ENCODE peak calls at places on chromosome 13, in five cellular contexts. E is neural crest cell, L is mucosa of descending colon, I is HFF-Myc, J is psoas muscle. M is an unnamed sample.
A peak's percentile ranks its signal among the peaks of the same experiment; 100 is the strongest.

GRCh38 chr13:105410602-105411001 is 1124.9 kb downstream of the EFNB2 start:
- DNase-seq in E (peak; percentile 47), L (no peak), I (peak; percentile 7), J (peak; percentile 74), M (peak; percentile 87)

GRCh38 chr13:110416131-110416584 is 109.1 kb downstream of the COL4A2 start:
- DNase-seq in E (no peak), L (no peak), I (no peak), J (no peak), M (no peak)

GRCh38 chr13:44620057-44620456 is 43.9 kb upstream of the TSC22D1 start:
- DNase-seq in E (no peak), L (no peak), I (no peak), J (no peak), M (no peak)

GRCh38 chr13:99085139-99085845 is 107.4 kb upstream of the DOCK9 start:
- DNase-seq in E (no peak), L (no peak), I (no peak), J (no peak), M (no peak)

GRCh38 chr13:71252191-71252704 is 614.8 kb downstream of the DACH1 start:
- DNase-seq in E (no peak), L (no peak), I (no peak), J (no peak), M (no peak)

GRCh38 chr13:64347662-64348061 is 2882.5 kb downstream of the PCDH9 start:
- DNase-seq in E (no peak), L (no peak), I (no peak), J (no peak), M (no peak)

GRCh38 chr13:40193290-40194203 is 472.9 kb downstream of the FOXO1 start:
- DNase-seq in E (no peak), L (no peak), I (no peak), J (peak; percentile 63), M (no peak)

GRCh38 chr13:44132710-44133109 is 240.9 kb upstream of the SERP2 start:
- DNase-seq in E (no peak), L (no peak), I (no peak), J (peak; percentile 85), M (no peak)

GRCh38 chr13:30186644-30187431 is 120.5 kb downstream of the KATNAL1 start:
- DNase-seq in E (no peak), L (no peak), I (no peak), J (no peak), M (no peak)

GRCh38 chr13:95643814-95644598 is 500 bp downstream of the DZIP1 start:
- DNase-seq in E (peak; percentile 47), L (peak; percentile 47), I (no peak), J (peak; percentile 59), M (peak; percentile 73)

GRCh38 chr13:113629814-113630213 is 28.2 kb downstream of the ATP4B start:
- DNase-seq in E (no peak), L (no peak), I (no peak), J (no peak), M (peak; percentile 8)

GRCh38 chr13:110600980-110601379 is 14.4 kb upstream of the NAXD start:
- DNase-seq in E (no peak), L (no peak), I (no peak), J (no peak), M (no peak)

GRCh38 chr13:60620611-60621395 is 223.8 kb downstream of the TDRD3 start:
- DNase-seq in E (no peak), L (no peak), I (no peak), J (no peak), M (no peak)

GRCh38 chr13:111521030-111521429 is 200.6 kb downstream of the TEX29 start:
- DNase-seq in E (no peak), L (peak; percentile 34), I (no peak), J (no peak), M (no peak)

GRCh38 chr13:68257111-68257842 is 1027.1 kb upstream of the PCDH9 start:
- DNase-seq in E (no peak), L (no peak), I (no peak), J (no peak), M (no peak)

GRCh38 chr13:52862358-52863206 is 14.1 kb upstream of the PCDH8 start:
- DNase-seq in E (peak; percentile 52), L (no peak), I (no peak), J (no peak), M (peak; percentile 65)

GRCh38 chr13:113123226-113124150 is 889 bp downstream of the F10 start:
- DNase-seq in E (no peak), L (no peak), I (no peak), J (no peak), M (peak; percentile 16)

GRCh38 chr13:39597828-39598227 is 5.2 kb downstream of the LHFPL6 start:
- DNase-seq in E (no peak), L (no peak), I (no peak), J (no peak), M (no peak)

GRCh38 chr13:106710267-106710666 is 142.3 kb upstream of the ARGLU1 start:
- DNase-seq in E (no peak), L (no peak), I (no peak), J (no peak), M (no peak)

GRCh38 chr13:80329250-80329649 is 11.7 kb downstream of the SPRY2 start:
- DNase-seq in E (no peak), L (no peak), I (no peak), J (no peak), M (no peak)

DNA sequence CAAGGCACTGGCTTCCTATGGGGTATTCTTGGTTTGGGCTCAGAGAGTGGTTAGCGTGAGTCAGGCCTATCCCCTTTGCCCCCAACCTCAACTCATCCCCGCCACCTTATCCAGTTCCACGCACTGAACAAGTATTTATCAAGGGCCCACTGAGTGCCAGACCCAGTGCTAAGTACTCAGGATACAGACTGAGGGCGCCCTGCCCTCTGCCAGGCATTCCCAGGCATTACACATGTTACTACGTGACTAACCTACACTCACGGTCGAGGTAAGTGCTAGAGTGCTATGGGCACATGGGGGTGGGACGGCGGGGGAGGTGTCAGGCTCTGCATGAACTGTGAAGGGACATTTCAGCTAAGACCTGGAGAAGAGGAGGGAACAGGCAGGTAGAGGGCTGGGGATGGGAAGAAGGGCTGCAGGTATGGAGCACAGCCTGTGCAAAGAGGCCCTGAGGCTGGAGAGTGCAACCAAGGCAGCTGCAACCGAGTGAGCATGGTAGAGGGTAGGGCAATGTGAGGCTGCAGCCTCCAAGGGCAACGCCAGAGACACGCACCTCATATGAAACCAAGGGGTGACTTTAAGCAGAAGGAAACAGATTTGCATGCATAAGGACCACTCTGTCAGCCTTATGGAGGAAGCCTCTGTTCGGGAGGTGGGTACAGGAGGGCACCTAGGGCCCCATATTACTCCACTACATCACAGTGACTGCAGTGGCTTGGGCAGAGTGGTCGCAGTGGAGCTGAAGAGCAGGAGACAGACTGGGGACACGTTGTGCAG is 22.5 kb downstream of the DHRS12 start:
- DNase-seq in E (no peak), L (no peak), I (no peak), J (peak; percentile 32), M (no peak)
- TF ChIP-seq CTCF in E (peak; percentile 37), L (no peak), I (peak; percentile 30), J (no peak), M (no peak)

GRCh38 chr13:49869514-49869913 is 66.6 kb downstream of the SPRYD7 start:
- DNase-seq in E (peak; percentile 6), L (no peak), I (peak; percentile 9), J (no peak), M (no peak)
- TF ChIP-seq CTCF in E (peak; percentile 47), L (no peak), I (peak; percentile 61), J (no peak), M (no peak)

GRCh38 chr13:32032780-32033179 is 1.2 kb downstream of the FRY start:
- DNase-seq in E (no peak), L (no peak), I (no peak), J (no peak), M (no peak)

GRCh38 chr13:32029684-32030083 is 1.9 kb upstream of the FRY start:
- DNase-seq in E (no peak), L (no peak), I (no peak), J (no peak), M (no peak)

GRCh38 chr13:32033744-32034143 is 2.2 kb downstream of the FRY start:
- DNase-seq in E (no peak), L (no peak), I (no peak), J (no peak), M (no peak)

GRCh38 chr13:32031815-32032345 is 306 bp downstream of the FRY start:
- DNase-seq in E (no peak), L (no peak), I (no peak), J (no peak), M (no peak)

GRCh38 chr13:32031025-32031814 is at the start of gene FRY:
- DNase-seq in E (peak; percentile 46), L (peak; percentile 83), I (peak; percentile 26), J (peak; percentile 74), M (peak; percentile 85)
- TF ChIP-seq CTCF in E (no peak), L (no peak), I (no peak), J (peak; percentile 13), M (no peak)

GRCh38 chr13:22761709-22762108 is 419.1 kb upstream of the SGCG start:
- DNase-seq in E (no peak), L (no peak), I (no peak), J (no peak), M (no peak)

GRCh38 chr13:22758245-22758644 is 422.5 kb upstream of the SGCG start:
- DNase-seq in E (no peak), L (no peak), I (no peak), J (no peak), M (no peak)

DNA sequence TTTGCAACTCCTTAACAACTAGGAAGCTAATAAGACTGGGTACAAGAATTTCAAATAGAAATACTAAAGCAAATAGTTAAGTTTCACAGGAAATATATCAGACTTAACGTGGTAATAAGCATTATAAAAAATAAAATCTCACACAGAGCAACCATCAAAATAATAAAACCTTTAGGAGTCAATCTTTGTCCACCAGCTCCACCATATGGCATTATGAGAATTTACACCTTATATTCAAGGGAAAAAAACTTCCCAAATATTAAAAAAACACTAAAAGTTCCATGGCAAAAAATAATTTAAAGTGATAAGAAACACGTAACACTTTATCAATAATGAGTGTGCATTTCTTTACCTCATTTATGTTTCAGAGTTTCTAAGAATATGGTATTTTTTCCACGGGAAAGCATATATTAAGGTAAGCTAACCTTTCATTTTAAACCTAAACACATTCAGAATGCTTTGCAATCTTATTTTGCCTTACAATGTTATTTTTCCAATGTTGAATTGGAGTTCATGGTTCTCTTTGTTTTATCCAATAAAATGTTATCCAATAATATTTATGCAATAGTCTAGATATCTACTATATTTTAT is 423.2 kb upstream of the SGCG start:
- DNase-seq in E (no peak), L (no peak), I (no peak), J (no peak), M (no peak)
- TF ChIP-seq CTCF in E (peak; percentile 79), L (no peak), I (no peak), J (no peak), M (no peak)

M was measured in glutamatergic neuron.